ENCODE peak calls at places on chromosomes 5 and 9, in four cellular contexts. One of them, this sample, is unnamed.

GRCh38 chr9:114317665-114318357 is 5.1 kb upstream of the ORM1 start:
- DNase-seq in left lung: peak
- DNase-seq in HFFc6: peak
- DNase-seq in spleen: peak
- DNase-seq in this sample: no peak

GRCh38 chr9:95181226-95181818 is 136.2 kb downstream of the FANCC start:
- DNase-seq in left lung: no peak
- DNase-seq in HFFc6: peak
- DNase-seq in spleen: no peak
- DNase-seq in this sample: no peak

GRCh38 chr5:65812648-65813047 is 90.6 kb downstream of the NLN start:
- DNase-seq in left lung: no peak
- DNase-seq in HFFc6: no peak
- DNase-seq in spleen: no peak
- DNase-seq in this sample: no peak

GRCh38 chr9:132293145-132293721 is 61.6 kb downstream of the SETX start:
- DNase-seq in left lung: no peak
- DNase-seq in HFFc6: no peak
- DNase-seq in spleen: no peak
- DNase-seq in this sample: no peak

GRCh38 chr5:91494447-91495001 is 111.4 kb upstream of the ARRDC3 start:
- DNase-seq in left lung: no peak
- DNase-seq in HFFc6: no peak
- DNase-seq in spleen: no peak
- DNase-seq in this sample: no peak

GRCh38 chr5:111953351-111954127 is 196.5 kb upstream of the NREP start:
- DNase-seq in left lung: no peak
- DNase-seq in HFFc6: peak
- DNase-seq in spleen: no peak
- DNase-seq in this sample: no peak

GRCh38 chr9:71791875-71792274 is 23.6 kb upstream of the CEMIP2 start:
- DNase-seq in left lung: no peak
- DNase-seq in HFFc6: no peak
- DNase-seq in spleen: no peak
- DNase-seq in this sample: no peak

GRCh38 chr5:25669645-25670401 is 1025.0 kb upstream of the CDH10 start:
- DNase-seq in left lung: no peak
- DNase-seq in HFFc6: no peak
- DNase-seq in spleen: no peak
- DNase-seq in this sample: no peak

GRCh38 chr5:68187268-68188055 is 28.1 kb upstream of the PIK3R1 start:
- DNase-seq in left lung: no peak
- DNase-seq in HFFc6: no peak
- DNase-seq in spleen: no peak
- DNase-seq in this sample: no peak

GRCh38 chr9:133130721-133131244 is 9.7 kb upstream of the RALGDS start:
- DNase-seq in left lung: no peak
- DNase-seq in HFFc6: no peak
- DNase-seq in spleen: peak
- DNase-seq in this sample: no peak

GRCh38 chr9:27371382-27371781 is 74.4 kb upstream of the EQTN start:
- DNase-seq in left lung: no peak
- DNase-seq in HFFc6: no peak
- DNase-seq in spleen: no peak
- DNase-seq in this sample: no peak

GRCh38 chr5:24407486-24407885 is 237.3 kb downstream of the CDH10 start:
- DNase-seq in left lung: no peak
- DNase-seq in HFFc6: no peak
- DNase-seq in spleen: no peak
- DNase-seq in this sample: no peak

GRCh38 chr5:157708866-157709265 is 22.4 kb upstream of the THG1L start:
- DNase-seq in left lung: no peak
- DNase-seq in HFFc6: peak
- DNase-seq in spleen: no peak
- DNase-seq in this sample: no peak

GRCh38 chr5:73282383-73282782 is 109.4 kb downstream of the TMEM174 start:
- DNase-seq in left lung: no peak
- DNase-seq in HFFc6: no peak
- DNase-seq in spleen: no peak
- DNase-seq in this sample: no peak

GRCh38 chr5:145585443-145586148 is 249.5 kb downstream of the PRELID2 start:
- DNase-seq in left lung: no peak
- DNase-seq in HFFc6: no peak
- DNase-seq in spleen: no peak
- DNase-seq in this sample: no peak

GRCh38 chr5:172616730-172617129 is 24.3 kb upstream of the NEURL1B start:
- DNase-seq in left lung: no peak
- DNase-seq in HFFc6: no peak
- DNase-seq in spleen: peak
- DNase-seq in this sample: no peak

GRCh38 chr5:1174122-1174936 is 27.1 kb upstream of the SLC6A19 start:
- DNase-seq in left lung: peak
- DNase-seq in HFFc6: peak
- DNase-seq in spleen: no peak
- DNase-seq in this sample: no peak

GRCh38 chr5:132488590-132488989 is 2.0 kb downstream of the IRF1 start:
- DNase-seq in left lung: no peak
- DNase-seq in HFFc6: no peak
- DNase-seq in spleen: no peak
- DNase-seq in this sample: no peak

GRCh38 chr9:14209399-14209990 is 104.4 kb downstream of the NFIB start:
- DNase-seq in left lung: no peak
- DNase-seq in HFFc6: no peak
- DNase-seq in spleen: no peak
- DNase-seq in this sample: no peak

GRCh38 chr9:101018391-101018990 is 10.0 kb upstream of the PLPPR1 start:
- DNase-seq in left lung: no peak
- DNase-seq in HFFc6: no peak
- DNase-seq in spleen: no peak
- DNase-seq in this sample: no peak

GRCh38 chr5:135462304-135462703 is 10.2 kb upstream of the TIFAB start:
- DNase-seq in left lung: no peak
- DNase-seq in HFFc6: no peak
- DNase-seq in spleen: peak
- DNase-seq in this sample: no peak

GRCh38 chr5:100595152-100595811 is 60.1 kb downstream of the FAM174A start:
- DNase-seq in left lung: peak
- DNase-seq in HFFc6: peak
- DNase-seq in spleen: no peak
- DNase-seq in this sample: no peak

GRCh38 chr5:66840527-66841013 is 244.4 kb downstream of the MAST4 start:
- DNase-seq in left lung: no peak
- DNase-seq in HFFc6: no peak
- DNase-seq in spleen: no peak
- DNase-seq in this sample: peak

GRCh38 chr5:135310328-135310989 is 88.6 kb downstream of the MACROH2A1 start:
- DNase-seq in left lung: no peak
- DNase-seq in HFFc6: peak
- DNase-seq in spleen: no peak
- DNase-seq in this sample: no peak

GRCh38 chr5:25850581-25850980 is 1187.8 kb downstream of the CDH9 start:
- DNase-seq in left lung: no peak
- DNase-seq in HFFc6: no peak
- DNase-seq in spleen: no peak
- DNase-seq in this sample: no peak

GRCh38 chr5:89211836-89212235 is 328.9 kb upstream of the MEF2C start:
- DNase-seq in left lung: no peak
- DNase-seq in HFFc6: peak
- DNase-seq in spleen: no peak
- DNase-seq in this sample: no peak

GRCh38 chr5:1647580-1647979 is 123.8 kb upstream of the LPCAT1 start:
- DNase-seq in left lung: no peak
- DNase-seq in HFFc6: no peak
- DNase-seq in spleen: peak
- DNase-seq in this sample: peak

GRCh38 chr9:129359162-129359811 is 181.2 kb upstream of the IER5L start:
- DNase-seq in left lung: no peak
- DNase-seq in HFFc6: no peak
- DNase-seq in spleen: no peak
- DNase-seq in this sample: no peak

GRCh38 chr5:52895070-52895469 is 94.1 kb upstream of the ITGA2 start:
- DNase-seq in left lung: no peak
- DNase-seq in HFFc6: no peak
- DNase-seq in spleen: no peak
- DNase-seq in this sample: no peak

GRCh38 chr9:28267351-28267750 is 694.1 kb upstream of the C9orf72 start:
- DNase-seq in left lung: no peak
- DNase-seq in HFFc6: no peak
- DNase-seq in spleen: no peak
- DNase-seq in this sample: no peak

GRCh38 chr5:38608877-38609276 is 52.4 kb upstream of the LIFR start:
- DNase-seq in left lung: no peak
- DNase-seq in HFFc6: no peak
- DNase-seq in spleen: no peak
- DNase-seq in this sample: no peak

GRCh38 chr5:142317673-142318261 is 7.1 kb downstream of the SPRY4 start:
- DNase-seq in left lung: no peak
- DNase-seq in HFFc6: no peak
- DNase-seq in spleen: no peak
- DNase-seq in this sample: no peak
- TF ChIP-seq CTCF in left lung: no peak
- TF ChIP-seq CTCF in HFFc6: peak
- TF ChIP-seq CTCF in spleen: no peak
- TF ChIP-seq CTCF in this sample: no peak

GRCh38 chr9:104780796-104781395 is 17.0 kb downstream of the NIPSNAP3B start:
- DNase-seq in left lung: no peak
- DNase-seq in HFFc6: peak
- DNase-seq in spleen: no peak
- DNase-seq in this sample: no peak
- TF ChIP-seq CTCF in left lung: peak
- TF ChIP-seq CTCF in HFFc6: peak
- TF ChIP-seq CTCF in spleen: peak
- TF ChIP-seq CTCF in this sample: peak

DNA sequence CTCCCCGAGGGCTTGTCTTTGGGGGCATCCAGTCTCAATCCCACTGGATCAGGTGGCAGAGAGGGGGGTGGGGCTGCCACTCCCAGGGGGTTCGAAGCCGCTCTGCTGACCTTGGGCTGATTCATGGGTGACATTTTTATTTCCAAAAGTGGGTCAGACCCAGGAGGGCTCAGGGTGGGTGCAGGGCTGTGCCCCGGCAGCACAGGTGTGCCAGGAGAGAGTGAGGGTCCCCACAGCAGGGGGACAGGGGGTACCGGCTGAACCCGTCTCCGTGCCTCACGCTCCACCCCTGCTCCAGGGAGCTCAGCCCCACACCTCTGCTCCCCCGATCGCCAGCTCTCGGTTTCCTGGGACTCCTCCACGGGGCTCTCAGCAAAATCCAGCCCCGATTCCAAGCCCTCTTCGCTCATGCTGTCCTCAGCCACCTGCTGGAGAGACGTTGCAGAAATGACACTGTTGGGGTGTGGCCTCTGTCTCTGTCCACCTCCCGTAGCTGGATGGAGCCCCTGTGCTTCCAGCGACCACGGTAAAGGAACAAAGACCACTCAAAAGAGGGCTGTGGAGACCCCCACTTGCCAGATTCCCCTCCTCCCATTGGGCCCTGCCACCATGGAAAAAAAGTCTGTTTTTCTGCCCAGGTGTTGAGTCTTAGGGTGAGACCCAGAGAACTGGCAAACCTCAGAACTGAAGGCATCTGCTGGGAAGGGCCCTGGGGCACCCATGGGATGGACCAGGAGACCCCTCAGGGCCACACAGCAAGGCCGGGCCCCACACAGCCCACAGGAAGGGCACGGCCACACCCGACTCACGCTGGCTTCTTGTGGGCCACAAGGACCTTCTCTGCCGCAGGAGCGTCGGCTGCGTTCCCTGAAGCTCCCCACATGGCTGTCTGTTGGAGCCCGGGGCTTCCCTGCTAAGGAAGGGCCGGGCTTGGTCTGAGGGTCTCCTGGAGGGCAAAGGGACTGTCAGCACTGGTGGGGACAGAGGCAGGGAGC is 10.6 kb upstream of the QSOX2 start:
- DNase-seq in left lung: no peak
- DNase-seq in HFFc6: no peak
- DNase-seq in spleen: no peak
- DNase-seq in this sample: no peak
- TF ChIP-seq CTCF in left lung: no peak
- TF ChIP-seq CTCF in HFFc6: peak
- TF ChIP-seq CTCF in spleen: no peak
- TF ChIP-seq CTCF in this sample: no peak

DNA sequence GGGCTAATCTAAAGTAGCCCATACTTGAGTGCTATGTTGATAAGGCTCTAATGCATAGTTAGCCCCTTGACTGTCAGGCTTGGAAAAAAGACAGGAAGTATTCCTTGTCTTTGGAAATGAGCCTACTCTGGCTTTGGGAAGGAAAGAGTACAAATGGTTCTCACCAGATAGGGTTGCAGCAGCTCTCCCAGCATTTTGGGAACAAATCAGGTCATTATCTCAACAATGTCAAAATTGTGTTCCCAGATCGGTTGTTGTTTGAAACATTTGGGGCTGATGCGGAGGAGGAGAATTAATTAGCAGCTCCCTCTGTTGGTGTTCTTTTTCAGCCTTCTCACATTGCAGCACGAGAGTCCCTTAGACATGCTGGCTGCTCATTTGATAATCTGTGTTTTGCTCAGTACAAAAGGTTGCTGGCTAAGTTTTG is 294.7 kb upstream of the DMRT1 start:
- DNase-seq in left lung: no peak
- DNase-seq in HFFc6: peak
- DNase-seq in spleen: no peak
- DNase-seq in this sample: no peak
- TF ChIP-seq CTCF in left lung: peak
- TF ChIP-seq CTCF in HFFc6: peak
- TF ChIP-seq CTCF in spleen: peak
- TF ChIP-seq CTCF in this sample: no peak

GRCh38 chr9:85502815-85503643 is 238.7 kb downstream of the AGTPBP1 start:
- DNase-seq in left lung: no peak
- DNase-seq in HFFc6: no peak
- DNase-seq in spleen: no peak
- DNase-seq in this sample: no peak
- TF ChIP-seq CTCF in left lung: no peak
- TF ChIP-seq CTCF in HFFc6: no peak
- TF ChIP-seq CTCF in spleen: no peak
- TF ChIP-seq CTCF in this sample: no peak

DNA sequence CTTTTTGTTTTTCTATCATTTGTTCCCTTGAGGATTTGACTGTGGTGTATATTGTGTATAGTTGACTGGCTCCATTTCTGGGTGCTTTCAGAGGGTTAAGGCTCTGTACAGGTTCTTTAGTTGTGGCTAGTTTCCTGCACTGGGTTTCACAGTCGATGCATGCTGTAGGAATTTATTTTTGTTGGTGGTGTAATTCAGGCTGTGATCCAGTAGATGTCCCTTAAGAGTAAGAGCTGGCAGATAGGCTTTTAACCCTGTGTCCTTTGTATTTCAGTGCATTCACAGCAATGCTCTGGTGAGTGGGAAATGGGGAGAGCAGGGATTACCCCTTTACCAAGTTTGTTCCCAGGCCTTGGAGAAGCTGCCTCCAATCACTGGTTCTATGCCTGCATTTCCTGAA is 112.9 kb downstream of the SPATA31D1 start:
- DNase-seq in left lung: no peak
- DNase-seq in HFFc6: no peak
- DNase-seq in spleen: no peak
- DNase-seq in this sample: no peak
- TF ChIP-seq CTCF in left lung: no peak
- TF ChIP-seq CTCF in HFFc6: no peak
- TF ChIP-seq CTCF in spleen: no peak
- TF ChIP-seq CTCF in this sample: no peak